ENCODE peak calls at places on chromosome 15, in four cellular contexts. S is upper lobe of left lung; W is CD4-positive, CD25-positive, alpha-beta regulatory T cell; Z is heart right ventricle. H is an unnamed sample.

GRCh38 chr15:64521726-64522164 is 61.4 kb downstream of the ZNF609 start:
- DNase-seq in S (no peak), W (no peak), Z (peak), H (no peak)

GRCh38 chr15:66844041-66844746 is 142.2 kb downstream of the SMAD6 start:
- DNase-seq in S (no peak), W (no peak), Z (no peak), H (no peak)

GRCh38 chr15:68411735-68412134 is 20.2 kb downstream of the ITGA11 start:
- DNase-seq in S (no peak), W (no peak), Z (no peak), H (no peak)

GRCh38 chr15:29361560-29361959 is 91.9 kb upstream of the NSMCE3 start:
- DNase-seq in S (no peak), W (no peak), Z (no peak), H (no peak)

GRCh38 chr15:56472278-56472677 is 7.3 kb upstream of the MNS1 start:
- DNase-seq in S (no peak), W (no peak), Z (no peak), H (no peak)

GRCh38 chr15:91100561-91101355 is 701 bp downstream of the SV2B start:
- DNase-seq in S (no peak), W (no peak), Z (no peak), H (no peak)

GRCh38 chr15:75945953-75946352 is 42.3 kb downstream of the FBXO22 start:
- DNase-seq in S (no peak), W (no peak), Z (no peak), H (no peak)

GRCh38 chr15:39454189-39454986 is 126.5 kb upstream of the THBS1 start:
- DNase-seq in S (no peak), W (no peak), Z (no peak), H (no peak)

GRCh38 chr15:68209735-68210408 is 4.7 kb upstream of the CALML4 start:
- DNase-seq in S (no peak), W (no peak), Z (no peak), H (peak)

GRCh38 chr15:82737975-82738374 is 28.3 kb upstream of the AP3B2 start:
- DNase-seq in S (no peak), W (no peak), Z (no peak), H (no peak)

GRCh38 chr15:49036650-49037545 is 9.3 kb downstream of the SECISBP2L start:
- DNase-seq in S (no peak), W (no peak), Z (no peak), H (no peak)

GRCh38 chr15:92902723-92903587 is 2.8 kb downstream of the CHD2 start:
- DNase-seq in S (no peak), W (no peak), Z (no peak), H (no peak)

GRCh38 chr15:74400313-74400850 is 32.9 kb upstream of the CYP11A1 start:
- DNase-seq in S (no peak), W (no peak), Z (no peak), H (no peak)

GRCh38 chr15:38145671-38146111 is 106.9 kb upstream of the SPRED1 start:
- DNase-seq in S (no peak), W (no peak), Z (no peak), H (no peak)

GRCh38 chr15:78225783-78226541 is 8.4 kb downstream of the ACSBG1 start:
- DNase-seq in S (no peak), W (no peak), Z (no peak), H (no peak)

GRCh38 chr15:35557544-35557943 is 11.6 kb upstream of the DPH6 start:
- DNase-seq in S (no peak), W (no peak), Z (no peak), H (no peak)

GRCh38 chr15:34588046-34588674 is 4.7 kb upstream of the GOLGA8B start:
- DNase-seq in S (peak), W (peak), Z (peak), H (peak)

GRCh38 chr15:36831915-36832310 is 252.5 kb downstream of the CDIN1 start:
- DNase-seq in S (no peak), W (no peak), Z (no peak), H (no peak)

GRCh38 chr15:100930306-100930848 is 11.2 kb downstream of the LRRK1 start:
- DNase-seq in S (no peak), W (no peak), Z (no peak), H (no peak)

GRCh38 chr15:89051875-89052274 is 36.4 kb upstream of the ABHD2 start:
- DNase-seq in S (no peak), W (no peak), Z (no peak), H (no peak)
- H3K27ac ChIP-seq in S (no peak), W (no peak), Z (no peak), H (no peak)

DNA sequence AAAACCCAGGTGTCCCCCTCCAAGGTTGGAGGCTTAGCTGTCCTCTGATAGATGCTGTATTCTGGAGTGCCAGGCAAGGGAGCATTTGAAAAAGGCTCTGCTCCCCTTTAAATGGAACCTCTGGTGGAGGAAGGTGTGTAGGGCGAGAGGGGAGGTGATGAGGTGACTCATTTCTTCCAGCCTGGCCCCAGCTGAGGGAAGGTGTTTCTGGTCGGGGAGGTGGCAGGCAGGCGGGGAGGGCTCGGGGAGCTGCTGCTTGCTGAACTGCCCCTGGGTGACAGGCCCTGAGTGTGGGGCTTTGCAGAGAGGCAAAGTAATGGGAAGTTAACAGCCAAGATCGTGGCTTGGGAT is 18.8 kb downstream of the PSTPIP1 start:
- DNase-seq in S (no peak), W (peak), Z (no peak), H (peak)
- H3K27ac ChIP-seq in S (peak), W (peak), Z (no peak), H (peak)

DNA sequence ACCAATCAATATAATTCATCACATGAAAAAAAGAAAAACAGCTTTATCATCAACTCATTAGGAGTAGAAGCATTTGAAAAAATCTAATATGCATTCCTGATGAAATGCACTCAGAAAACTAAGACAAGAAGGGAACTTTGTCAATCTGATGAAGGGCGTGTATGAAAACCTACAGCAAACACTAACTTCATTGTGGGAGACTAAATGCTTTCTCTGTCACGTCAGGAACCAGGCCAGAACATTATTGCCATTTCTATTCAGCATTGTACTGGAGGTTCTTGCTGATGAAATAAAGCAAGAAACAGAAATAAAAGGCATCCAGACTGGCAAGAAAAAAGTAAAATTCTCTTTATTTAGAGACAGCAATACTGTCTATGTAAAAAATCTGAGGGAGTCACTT is 235.2 kb downstream of the GABRB3 start:
- DNase-seq in S (no peak), W (no peak), Z (no peak), H (no peak)
- H3K27ac ChIP-seq in S (no peak), W (no peak), Z (no peak), H (no peak)

GRCh38 chr15:51935466-51936118 is 36.0 kb downstream of the LEO1 start:
- DNase-seq in S (no peak), W (no peak), Z (no peak), H (no peak)
- H3K27ac ChIP-seq in S (no peak), W (no peak), Z (no peak), H (no peak)